ENCODE peak calls at places on chromosome 18, in six cellular contexts. One of them, this sample, is unnamed.
A peak's percentile ranks its signal among the peaks of the same experiment; 100 is the strongest.

GRCh38 chr18:78773819-78774218 is 205.8 kb upstream of the SALL3 start:
- DNase-seq in lower leg skin: peak; percentile 66
- DNase-seq in brain microvascular endothelial cell: no peak
- DNase-seq in uterus: no peak
- DNase-seq in GM23338: no peak
- DNase-seq in mucosa of descending colon: no peak
- DNase-seq in this sample: no peak

GRCh38 chr18:12921178-12921577 is 26.6 kb upstream of the SEH1L start:
- DNase-seq in mucosa of descending colon: no peak
- DNase-seq in lower leg skin: no peak
- DNase-seq in brain microvascular endothelial cell: no peak
- DNase-seq in GM23338: no peak
- DNase-seq in uterus: no peak
- DNase-seq in this sample: no peak

GRCh38 chr18:73153271-73153670 is 285.5 kb upstream of the NETO1 start:
- DNase-seq in uterus: no peak
- DNase-seq in mucosa of descending colon: no peak
- DNase-seq in lower leg skin: no peak
- DNase-seq in brain microvascular endothelial cell: no peak
- DNase-seq in GM23338: no peak
- DNase-seq in this sample: no peak

GRCh38 chr18:41113885-41114482 is 841.0 kb upstream of the PIK3C3 start:
- DNase-seq in mucosa of descending colon: no peak
- DNase-seq in brain microvascular endothelial cell: peak; percentile 24
- DNase-seq in lower leg skin: no peak
- DNase-seq in GM23338: no peak
- DNase-seq in uterus: no peak
- DNase-seq in this sample: no peak

GRCh38 chr18:44507729-44508325 is 172.9 kb upstream of the SETBP1 start:
- DNase-seq in lower leg skin: no peak
- DNase-seq in mucosa of descending colon: peak; percentile 15
- DNase-seq in GM23338: no peak
- DNase-seq in uterus: no peak
- DNase-seq in brain microvascular endothelial cell: peak; percentile 21
- DNase-seq in this sample: peak; percentile 21

GRCh38 chr18:24112874-24113615 is 25.8 kb upstream of the CABYR start:
- DNase-seq in GM23338: no peak
- DNase-seq in uterus: no peak
- DNase-seq in mucosa of descending colon: no peak
- DNase-seq in lower leg skin: no peak
- DNase-seq in brain microvascular endothelial cell: peak; percentile 56
- DNase-seq in this sample: no peak

GRCh38 chr18:23209796-23210195 is 74.5 kb downstream of the CABLES1 start:
- DNase-seq in brain microvascular endothelial cell: no peak
- DNase-seq in lower leg skin: no peak
- DNase-seq in mucosa of descending colon: no peak
- DNase-seq in GM23338: no peak
- DNase-seq in uterus: no peak
- DNase-seq in this sample: no peak

GRCh38 chr18:36419913-36420531 is 122.5 kb downstream of the FHOD3 start:
- DNase-seq in lower leg skin: no peak
- DNase-seq in uterus: no peak
- DNase-seq in mucosa of descending colon: peak; percentile 14
- DNase-seq in brain microvascular endothelial cell: no peak
- DNase-seq in GM23338: peak; percentile 43
- DNase-seq in this sample: no peak

GRCh38 chr18:24397131-24397693 is 412 bp downstream of the OSBPL1A start:
- DNase-seq in GM23338: peak; percentile 70
- DNase-seq in uterus: peak; percentile 38
- DNase-seq in brain microvascular endothelial cell: peak; percentile 63
- DNase-seq in lower leg skin: peak; percentile 96
- DNase-seq in mucosa of descending colon: peak; percentile 80
- DNase-seq in this sample: peak; percentile 91

GRCh38 chr18:11034816-11035215 is 114.6 kb downstream of the PIEZO2 start:
- DNase-seq in uterus: no peak
- DNase-seq in GM23338: no peak
- DNase-seq in lower leg skin: no peak
- DNase-seq in mucosa of descending colon: no peak
- DNase-seq in brain microvascular endothelial cell: no peak
- DNase-seq in this sample: no peak

GRCh38 chr18:55877321-55877720 is 289.3 kb upstream of the TCF4 start:
- DNase-seq in mucosa of descending colon: no peak
- DNase-seq in lower leg skin: no peak
- DNase-seq in brain microvascular endothelial cell: no peak
- DNase-seq in GM23338: no peak
- DNase-seq in uterus: no peak
- DNase-seq in this sample: no peak

GRCh38 chr18:33440384-33441043 is at the start of gene CCDC178:
- DNase-seq in uterus: peak; percentile 20
- DNase-seq in GM23338: peak; percentile 83
- DNase-seq in mucosa of descending colon: peak; percentile 4
- DNase-seq in brain microvascular endothelial cell: peak; percentile 5
- DNase-seq in lower leg skin: peak; percentile 85
- DNase-seq in this sample: no peak

GRCh38 chr18:57640236-57640635 is 18.6 kb upstream of the NARS1 start:
- DNase-seq in uterus: no peak
- DNase-seq in mucosa of descending colon: no peak
- DNase-seq in lower leg skin: no peak
- DNase-seq in brain microvascular endothelial cell: no peak
- DNase-seq in GM23338: no peak
- DNase-seq in this sample: no peak

GRCh38 chr18:29078272-29078671 is 901.3 kb upstream of the CDH2 start:
- DNase-seq in mucosa of descending colon: no peak
- DNase-seq in brain microvascular endothelial cell: no peak
- DNase-seq in uterus: no peak
- DNase-seq in GM23338: no peak
- DNase-seq in lower leg skin: no peak
- DNase-seq in this sample: no peak

GRCh38 chr18:7038330-7038846 is 79.2 kb downstream of the LAMA1 start:
- DNase-seq in lower leg skin: peak; percentile 97
- DNase-seq in mucosa of descending colon: peak; percentile 65
- DNase-seq in brain microvascular endothelial cell: peak; percentile 99
- DNase-seq in uterus: peak; percentile 91
- DNase-seq in GM23338: peak; percentile 92
- DNase-seq in this sample: peak; percentile 92

GRCh38 chr18:76496200-76496890 is 1.3 kb upstream of the ZNF516 start:
- DNase-seq in mucosa of descending colon: peak; percentile 62
- DNase-seq in GM23338: peak; percentile 80
- DNase-seq in brain microvascular endothelial cell: peak; percentile 48
- DNase-seq in lower leg skin: peak; percentile 95
- DNase-seq in uterus: peak; percentile 86
- DNase-seq in this sample: peak; percentile 62

GRCh38 chr18:12518326-12518725 is 110.6 kb downstream of the PRELID3A start:
- DNase-seq in uterus: no peak
- DNase-seq in lower leg skin: no peak
- DNase-seq in mucosa of descending colon: no peak
- DNase-seq in brain microvascular endothelial cell: no peak
- DNase-seq in GM23338: no peak
- DNase-seq in this sample: no peak

GRCh38 chr18:36420826-36421225 is 123.3 kb downstream of the FHOD3 start:
- DNase-seq in uterus: no peak
- DNase-seq in mucosa of descending colon: no peak
- DNase-seq in lower leg skin: no peak
- DNase-seq in GM23338: no peak
- DNase-seq in brain microvascular endothelial cell: no peak
- DNase-seq in this sample: no peak

GRCh38 chr18:35174093-35174731 is 66.6 kb upstream of the ZNF397 start:
- DNase-seq in brain microvascular endothelial cell: no peak
- DNase-seq in uterus: no peak
- DNase-seq in mucosa of descending colon: peak; percentile 7
- DNase-seq in GM23338: peak; percentile 55
- DNase-seq in lower leg skin: no peak
- DNase-seq in this sample: no peak

GRCh38 chr18:24704921-24705620 is 244.6 kb downstream of the HRH4 start:
- DNase-seq in uterus: no peak
- DNase-seq in brain microvascular endothelial cell: no peak
- DNase-seq in mucosa of descending colon: peak; percentile 6
- DNase-seq in GM23338: no peak
- DNase-seq in lower leg skin: no peak
- DNase-seq in this sample: no peak

GRCh38 chr18:61400714-61401113 is 67.5 kb downstream of the CDH20 start:
- DNase-seq in uterus: no peak
- DNase-seq in lower leg skin: no peak
- DNase-seq in GM23338: no peak
- DNase-seq in mucosa of descending colon: no peak
- DNase-seq in brain microvascular endothelial cell: peak; percentile 74
- DNase-seq in this sample: no peak

GRCh38 chr18:65659912-65660311 is 90.9 kb upstream of the CDH7 start:
- DNase-seq in brain microvascular endothelial cell: no peak
- DNase-seq in mucosa of descending colon: no peak
- DNase-seq in GM23338: no peak
- DNase-seq in uterus: no peak
- DNase-seq in lower leg skin: no peak
- DNase-seq in this sample: no peak

GRCh38 chr18:56060967-56061541 is 473.1 kb upstream of the TCF4 start:
- DNase-seq in mucosa of descending colon: no peak
- DNase-seq in brain microvascular endothelial cell: no peak
- DNase-seq in GM23338: peak; percentile 22
- DNase-seq in uterus: no peak
- DNase-seq in lower leg skin: no peak
- DNase-seq in this sample: no peak

GRCh38 chr18:12598181-12598921 is 59.6 kb downstream of the SPIRE1 start:
- DNase-seq in uterus: no peak
- DNase-seq in brain microvascular endothelial cell: peak; percentile 33
- DNase-seq in GM23338: peak; percentile 21
- DNase-seq in lower leg skin: no peak
- DNase-seq in mucosa of descending colon: no peak
- DNase-seq in this sample: no peak

GRCh38 chr18:35241523-35241804 is 630 bp downstream of the ZNF397 start:
- DNase-seq in GM23338: no peak
- DNase-seq in uterus: no peak
- DNase-seq in mucosa of descending colon: no peak
- DNase-seq in lower leg skin: no peak
- DNase-seq in brain microvascular endothelial cell: no peak
- DNase-seq in this sample: no peak

GRCh38 chr18:62018034-62018760 is 125.4 kb upstream of the RNF152 start:
- DNase-seq in mucosa of descending colon: peak; percentile 25
- DNase-seq in brain microvascular endothelial cell: no peak
- DNase-seq in GM23338: no peak
- DNase-seq in uterus: peak; percentile 83
- DNase-seq in lower leg skin: peak; percentile 87
- DNase-seq in this sample: peak; percentile 23

GRCh38 chr18:21459706-21460286 is 140.7 kb downstream of the ESCO1 start:
- DNase-seq in lower leg skin: no peak
- DNase-seq in mucosa of descending colon: no peak
- DNase-seq in uterus: no peak
- DNase-seq in brain microvascular endothelial cell: no peak
- DNase-seq in GM23338: no peak
- DNase-seq in this sample: no peak

GRCh38 chr18:11053293-11053692 is 96.1 kb downstream of the PIEZO2 start:
- DNase-seq in brain microvascular endothelial cell: no peak
- DNase-seq in mucosa of descending colon: no peak
- DNase-seq in lower leg skin: no peak
- DNase-seq in GM23338: no peak
- DNase-seq in uterus: no peak
- DNase-seq in this sample: no peak

GRCh38 chr18:3706279-3707097 is 256.5 kb downstream of the TGIF1 start:
- DNase-seq in lower leg skin: no peak
- DNase-seq in brain microvascular endothelial cell: peak; percentile 8
- DNase-seq in uterus: no peak
- DNase-seq in mucosa of descending colon: no peak
- DNase-seq in GM23338: no peak
- DNase-seq in this sample: peak; percentile 22

GRCh38 chr18:32216390-32216789 is 26.6 kb downstream of the MEP1B start:
- DNase-seq in brain microvascular endothelial cell: no peak
- DNase-seq in lower leg skin: no peak
- DNase-seq in mucosa of descending colon: no peak
- DNase-seq in GM23338: no peak
- DNase-seq in uterus: no peak
- DNase-seq in this sample: no peak

GRCh38 chr18:32213693-32214092 is 23.9 kb downstream of the MEP1B start:
- DNase-seq in GM23338: no peak
- DNase-seq in brain microvascular endothelial cell: no peak
- DNase-seq in uterus: no peak
- DNase-seq in lower leg skin: no peak
- DNase-seq in mucosa of descending colon: no peak
- DNase-seq in this sample: no peak

GRCh38 chr18:32219431-32219830 is 29.6 kb downstream of the MEP1B start:
- DNase-seq in lower leg skin: no peak
- DNase-seq in mucosa of descending colon: no peak
- DNase-seq in GM23338: no peak
- DNase-seq in brain microvascular endothelial cell: no peak
- DNase-seq in uterus: no peak
- DNase-seq in this sample: no peak
- TF ChIP-seq CTCF in lower leg skin: no peak
- TF ChIP-seq CTCF in mucosa of descending colon: no peak
- TF ChIP-seq CTCF in GM23338: no peak
- TF ChIP-seq CTCF in brain microvascular endothelial cell: no peak
- TF ChIP-seq CTCF in uterus: no peak
- TF ChIP-seq CTCF in this sample: no peak

GRCh38 chr18:293557-293956 is 25.7 kb upstream of the THOC1 start:
- DNase-seq in GM23338: no peak
- DNase-seq in mucosa of descending colon: no peak
- DNase-seq in lower leg skin: no peak
- DNase-seq in brain microvascular endothelial cell: no peak
- DNase-seq in uterus: no peak
- DNase-seq in this sample: no peak
- TF ChIP-seq CTCF in GM23338: no peak
- TF ChIP-seq CTCF in mucosa of descending colon: no peak
- TF ChIP-seq CTCF in lower leg skin: no peak
- TF ChIP-seq CTCF in brain microvascular endothelial cell: no peak
- TF ChIP-seq CTCF in uterus: no peak
- TF ChIP-seq CTCF in this sample: no peak

GRCh38 chr18:48573632-48574293 is 34.9 kb downstream of the CTIF start:
- DNase-seq in brain microvascular endothelial cell: no peak
- DNase-seq in uterus: no peak
- DNase-seq in GM23338: peak; percentile 35
- DNase-seq in mucosa of descending colon: no peak
- DNase-seq in lower leg skin: no peak
- DNase-seq in this sample: no peak
- TF ChIP-seq CTCF in brain microvascular endothelial cell: no peak
- TF ChIP-seq CTCF in uterus: no peak
- TF ChIP-seq CTCF in GM23338: peak; percentile 34
- TF ChIP-seq CTCF in mucosa of descending colon: no peak
- TF ChIP-seq CTCF in lower leg skin: no peak
- TF ChIP-seq CTCF in this sample: no peak

DNA sequence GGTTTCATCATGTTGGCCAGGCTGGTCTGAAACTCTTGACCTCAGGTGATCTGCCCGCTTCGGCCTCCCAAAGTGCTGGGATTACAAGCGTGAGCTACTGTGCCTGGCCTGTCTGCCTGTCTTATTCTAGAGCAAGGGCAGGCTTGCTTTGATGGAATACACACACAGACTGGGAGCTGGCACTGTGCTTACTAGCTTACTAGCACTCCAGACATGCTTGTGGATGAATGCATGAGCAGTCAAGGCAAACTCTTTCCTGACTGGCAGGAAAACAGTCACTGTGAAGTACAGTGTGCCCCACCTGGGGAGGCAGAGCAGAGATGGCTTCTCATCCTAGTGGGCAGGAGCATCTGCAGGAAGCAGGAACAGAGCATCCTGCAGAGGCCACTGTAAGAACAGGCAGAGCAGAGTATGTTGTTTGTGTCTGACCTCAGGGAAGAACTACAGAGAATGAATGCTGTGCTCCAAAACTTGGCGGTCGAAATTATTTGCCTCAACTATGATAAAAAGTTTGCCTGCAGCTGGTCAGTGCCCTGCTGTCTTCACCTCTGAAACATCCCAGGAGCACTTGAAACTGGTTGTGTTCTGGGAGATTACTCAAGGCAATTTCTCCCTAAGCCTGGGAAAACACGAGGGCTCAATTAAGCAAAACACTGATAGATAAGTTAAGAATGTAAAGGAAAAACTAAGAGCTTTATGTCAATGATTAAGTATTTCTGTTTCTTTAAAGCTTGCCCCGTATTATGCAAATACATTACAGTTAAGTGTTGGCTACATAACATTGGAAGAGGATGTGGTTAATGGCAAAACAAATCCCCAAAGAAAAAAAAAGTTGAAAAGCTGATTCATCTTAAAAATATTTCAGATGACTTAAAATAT is 102.4 kb downstream of the VAPA start:
- DNase-seq in mucosa of descending colon: no peak
- DNase-seq in brain microvascular endothelial cell: peak; percentile 87
- DNase-seq in uterus: no peak
- DNase-seq in GM23338: peak; percentile 21
- DNase-seq in lower leg skin: no peak
- DNase-seq in this sample: no peak
- TF ChIP-seq CTCF in mucosa of descending colon: no peak
- TF ChIP-seq CTCF in brain microvascular endothelial cell: peak; percentile 72
- TF ChIP-seq CTCF in uterus: peak; percentile 36
- TF ChIP-seq CTCF in GM23338: no peak
- TF ChIP-seq CTCF in lower leg skin: no peak
- TF ChIP-seq CTCF in this sample: peak; percentile 8